ENCODE peak calls at places on chromosomes 5 and 9, in six cellular contexts. O, V, X, B, D and L are unnamed samples.

GRCh38 chr5:96870094-96871021 is 5.9 kb upstream of the ERAP2 start:
- ATAC-seq in V (peak), D (peak), B (no peak), X (no peak), O (no peak), L (peak)

GRCh38 chr5:3101561-3101960 is 350.1 kb upstream of the IRX2 start:
- ATAC-seq in D (no peak), B (no peak), O (no peak), X (no peak), V (no peak), L (no peak)

GRCh38 chr5:6598351-6598900 is 34.4 kb downstream of the NSUN2 start:
- ATAC-seq in V (no peak), D (no peak), X (no peak), O (no peak), B (peak), L (no peak)

GRCh38 chr9:137556069-137556838 is 4.6 kb downstream of the MRPL41 start:
- ATAC-seq in D (no peak), O (no peak), X (no peak), V (no peak), B (no peak), L (no peak)

GRCh38 chr9:125550216-125550614 is 156.8 kb downstream of the MAPKAP1 start:
- ATAC-seq in X (no peak), V (no peak), D (no peak), O (no peak), B (no peak), L (no peak)

GRCh38 chr9:137522746-137523455 is 27.3 kb downstream of the PNPLA7 start:
- ATAC-seq in X (no peak), D (no peak), O (no peak), B (no peak), V (no peak), L (no peak)

GRCh38 chr5:78587775-78588291 is 60.7 kb downstream of the LHFPL2 start:
- ATAC-seq in D (no peak), O (no peak), X (no peak), B (peak), V (no peak), L (no peak)

GRCh38 chr9:68834931-68835520 is 130.0 kb downstream of the PIP5K1B start:
- ATAC-seq in B (no peak), V (no peak), O (no peak), X (no peak), D (no peak), L (no peak)

GRCh38 chr9:97994695-97995094 is 11.6 kb downstream of the ANP32B start:
- ATAC-seq in X (no peak), V (no peak), B (no peak), O (no peak), D (no peak), L (no peak)

GRCh38 chr9:131233556-131233955 is 42.8 kb downstream of the FAM78A start:
- ATAC-seq in B (no peak), X (no peak), O (peak), D (peak), V (peak), L (no peak)

GRCh38 chr9:28212979-28213378 is 639.7 kb upstream of the C9orf72 start:
- ATAC-seq in B (no peak), D (no peak), V (no peak), X (peak), O (no peak), L (no peak)

GRCh38 chr5:6554812-6555211 is 78.0 kb downstream of the NSUN2 start:
- ATAC-seq in B (no peak), V (no peak), D (no peak), O (no peak), X (no peak), L (no peak)

GRCh38 chr5:6461793-6462650 is 13.4 kb downstream of the UBE2QL1 start:
- ATAC-seq in B (no peak), O (no peak), D (no peak), X (no peak), V (no peak), L (no peak)

GRCh38 chr5:8098044-8098443 is 229.1 kb downstream of the MTRR start:
- ATAC-seq in V (no peak), X (no peak), D (no peak), O (no peak), B (no peak), L (no peak)

GRCh38 chr5:76733049-76733417 is 17.1 kb downstream of the F2R start:
- ATAC-seq in O (peak), D (peak), V (peak), X (no peak), B (no peak), L (peak)

GRCh38 chr9:37371565-37372464 is 50.7 kb upstream of the GRHPR start:
- ATAC-seq in X (peak), V (peak), O (no peak), D (peak), B (no peak), L (peak)

GRCh38 chr9:114180701-114181582 is 25.6 kb downstream of the COL27A1 start:
- ATAC-seq in V (no peak), X (no peak), D (no peak), O (no peak), B (no peak), L (no peak)

GRCh38 chr9:132451276-132451675 is 41.3 kb downstream of the CFAP77 start:
- ATAC-seq in X (no peak), B (no peak), V (peak), O (peak), D (peak), L (peak)

GRCh38 chr9:128145536-128145935 is 3.7 kb upstream of the LCN2 start:
- ATAC-seq in V (no peak), D (no peak), X (peak), B (no peak), O (no peak), L (no peak)

GRCh38 chr5:132456553-132457361 is 33.8 kb downstream of the IRF1 start:
- ATAC-seq in V (peak), D (peak), O (peak), X (no peak), B (no peak), L (peak)

GRCh38 chr5:78526049-78526525 is 122.5 kb downstream of the LHFPL2 start:
- ATAC-seq in B (peak), D (peak), V (peak), X (peak), O (no peak), L (peak)

GRCh38 chr5:11072556-11072955 is 311.5 kb upstream of the DAP start:
- ATAC-seq in B (no peak), D (no peak), O (no peak), V (no peak), X (no peak), L (peak)

GRCh38 chr5:1652873-1653707 is 129.3 kb upstream of the LPCAT1 start:
- ATAC-seq in X (peak), D (peak), B (no peak), V (peak), O (peak), L (peak)

GRCh38 chr5:16881253-16881652 is 54.8 kb downstream of the MYO10 start:
- ATAC-seq in V (no peak), B (no peak), D (no peak), O (no peak), X (no peak), L (no peak)

GRCh38 chr5:152270117-152270516 is 135.0 kb downstream of the NMUR2 start:
- ATAC-seq in O (no peak), D (no peak), B (no peak), V (no peak), X (peak), L (no peak)